ENCODE peak calls at places on chromosomes 11 and 22, in seven cellular contexts. D is psoas muscle, U is HCT116, N is aorta, W is esophagus squamous epithelium, P is A549, X is adipocyte. R is an unnamed sample.
A peak's percentile ranks its signal among the peaks of the same experiment; 100 is the strongest.

GRCh38 chr22:49867303-49868250 is 13.9 kb downstream of the ZBED4 start:
- DNase-seq in W (no peak), D (no peak), U (no peak), P (no peak), N (no peak), X (no peak), R (no peak)

GRCh38 chr11:33564856-33565453 is 135.7 kb downstream of the C11orf91 start:
- DNase-seq in U (no peak), D (no peak), X (no peak), P (no peak), W (no peak), N (no peak), R (no peak)

GRCh38 chr11:71580057-71581003 is 2.3 kb downstream of the KRTAP5-11 start:
- DNase-seq in W (no peak), U (peak; percentile 48), X (peak; percentile 74), D (peak; percentile 35), N (no peak), P (peak; percentile 69), R (peak; percentile 79)

GRCh38 chr11:122697636-122698167 is 42.2 kb downstream of the UBASH3B start:
- DNase-seq in N (no peak), D (no peak), U (no peak), X (no peak), W (no peak), P (no peak), R (no peak)

GRCh38 chr11:124150684-124151083 is 32.5 kb upstream of the OR10D3 start:
- DNase-seq in N (no peak), W (no peak), X (no peak), U (no peak), D (no peak), P (no peak), R (no peak)

GRCh38 chr22:31567702-31568101 is 71.4 kb downstream of the SFI1 start:
- DNase-seq in N (no peak), P (no peak), U (no peak), X (no peak), W (no peak), D (no peak), R (no peak)

GRCh38 chr11:85281550-85281949 is 345.6 kb downstream of the DLG2 start:
- DNase-seq in W (no peak), N (no peak), X (no peak), U (no peak), D (no peak), P (no peak), R (no peak)

GRCh38 chr11:33658195-33658900 is 42.3 kb downstream of the C11orf91 start:
- DNase-seq in X (no peak), U (no peak), W (no peak), D (no peak), N (no peak), P (no peak), R (no peak)

GRCh38 chr11:78722786-78723185 is 148.1 kb upstream of the NARS2 start:
- DNase-seq in W (no peak), U (no peak), X (no peak), N (no peak), D (no peak), P (no peak), R (no peak)

GRCh38 chr22:30335236-30335635 is 8.5 kb upstream of the TBC1D10A start:
- DNase-seq in U (no peak), X (no peak), P (no peak), W (no peak), D (no peak), N (no peak), R (no peak)

GRCh38 chr11:116703421-116703820 is 69.4 kb downstream of the BUD13 start:
- DNase-seq in N (no peak), U (no peak), D (no peak), W (no peak), X (no peak), P (no peak), R (peak; percentile 7)

GRCh38 chr11:8199676-8200075 is 30.9 kb upstream of the RIC3 start:
- DNase-seq in W (no peak), U (no peak), P (no peak), X (no peak), N (no peak), D (no peak), R (no peak)

GRCh38 chr11:44780940-44781631 is 54.3 kb downstream of the TSPAN18 start:
- DNase-seq in P (no peak), X (no peak), D (peak; percentile 33), U (no peak), N (no peak), W (no peak), R (no peak)

GRCh38 chr11:47533690-47534135 is 19.2 kb downstream of the CELF1 start:
- DNase-seq in N (no peak), X (peak; percentile 64), W (no peak), U (no peak), P (no peak), D (no peak), R (no peak)

GRCh38 chr11:32573228-32573627 is 10.4 kb upstream of the EIF3M start:
- DNase-seq in N (no peak), X (no peak), P (no peak), W (no peak), U (no peak), D (no peak), R (no peak)

GRCh38 chr11:15327786-15328231 is 213.1 kb downstream of the INSC start:
- DNase-seq in U (peak; percentile 35), N (peak; percentile 56), P (peak; percentile 39), W (no peak), X (peak; percentile 62), D (peak; percentile 25), R (peak; percentile 29)

GRCh38 chr11:109619498-109619897 is 197.5 kb downstream of the C11orf87 start:
- DNase-seq in X (no peak), W (no peak), D (no peak), P (no peak), U (no peak), N (no peak), R (no peak)

GRCh38 chr11:77374611-77375031 is 73.1 kb upstream of the GDPD4 start:
- DNase-seq in N (no peak), X (no peak), W (no peak), U (no peak), P (no peak), D (no peak), R (no peak)

GRCh38 chr11:11760838-11761237 is 80.9 kb upstream of the USP47 start:
- DNase-seq in U (no peak), N (no peak), X (no peak), D (no peak), P (no peak), W (no peak), R (no peak)

GRCh38 chr11:2168286-2169000 is 3.2 kb downstream of the TH start:
- DNase-seq in N (no peak), U (no peak), D (no peak), W (no peak), P (no peak), X (no peak), R (no peak)

GRCh38 chr11:2166091-2166851 is 5.3 kb upstream of the INS start:
- DNase-seq in N (no peak), D (no peak), U (no peak), P (peak; percentile 42), W (no peak), X (peak; percentile 33), R (peak; percentile 75)

GRCh38 chr11:2169001-2169370 is 2.6 kb downstream of the TH start:
- DNase-seq in N (no peak), P (no peak), W (no peak), U (no peak), X (no peak), D (no peak), R (no peak)

GRCh38 chr11:2165571-2165970 is 4.6 kb upstream of the INS start:
- DNase-seq in N (no peak), U (no peak), D (no peak), W (no peak), X (no peak), P (no peak), R (no peak)

GRCh38 chr11:2167141-2168045 is 4.2 kb downstream of the TH start:
- DNase-seq in U (no peak), X (no peak), D (no peak), P (no peak), N (no peak), W (no peak), R (no peak)
- H3K4me1 ChIP-seq in U (peaks cover 21% of the 10 kb centered on the region), X (no peaks in the 10 kb centered on the region), D (peaks cover 5% of the 10 kb centered on the region), P (no peaks in the 10 kb centered on the region), N (no peaks in the 10 kb centered on the region), W (peaks cover 8% of the 10 kb centered on the region), R (no peaks in the 10 kb centered on the region)

GRCh38 chr22:45533731-45534130 is 31.0 kb downstream of the FBLN1 start:
- DNase-seq in U (no peak), X (no peak), W (no peak), D (no peak), N (no peak), P (no peak), R (no peak)

GRCh38 chr22:45538284-45538683 is 35.6 kb downstream of the FBLN1 start:
- DNase-seq in W (no peak), N (no peak), D (no peak), U (no peak), X (no peak), P (no peak), R (no peak)

GRCh38 chr22:45534339-45535192 is 31.9 kb downstream of the FBLN1 start:
- DNase-seq in U (no peak), W (no peak), N (no peak), X (no peak), P (no peak), D (no peak), R (no peak)

GRCh38 chr22:45537734-45538181 is 35.1 kb downstream of the FBLN1 start:
- DNase-seq in W (no peak), N (peak; percentile 84), U (no peak), P (no peak), X (peak; percentile 71), D (peak; percentile 55), R (no peak)

GRCh38 chr22:45535400-45535799 is 32.7 kb downstream of the FBLN1 start:
- DNase-seq in N (no peak), U (no peak), P (no peak), X (no peak), W (no peak), D (no peak), R (no peak)
- H3K4me1 ChIP-seq in N (no peaks in the 10 kb centered on the region), U (peaks cover 13% of the 10 kb centered on the region), P (no peaks in the 10 kb centered on the region), X (peaks cover 32% of the 10 kb centered on the region), W (peaks cover 49% of the 10 kb centered on the region), D (peaks cover 11% of the 10 kb centered on the region), R (peaks cover 15% of the 10 kb centered on the region)

DNA sequence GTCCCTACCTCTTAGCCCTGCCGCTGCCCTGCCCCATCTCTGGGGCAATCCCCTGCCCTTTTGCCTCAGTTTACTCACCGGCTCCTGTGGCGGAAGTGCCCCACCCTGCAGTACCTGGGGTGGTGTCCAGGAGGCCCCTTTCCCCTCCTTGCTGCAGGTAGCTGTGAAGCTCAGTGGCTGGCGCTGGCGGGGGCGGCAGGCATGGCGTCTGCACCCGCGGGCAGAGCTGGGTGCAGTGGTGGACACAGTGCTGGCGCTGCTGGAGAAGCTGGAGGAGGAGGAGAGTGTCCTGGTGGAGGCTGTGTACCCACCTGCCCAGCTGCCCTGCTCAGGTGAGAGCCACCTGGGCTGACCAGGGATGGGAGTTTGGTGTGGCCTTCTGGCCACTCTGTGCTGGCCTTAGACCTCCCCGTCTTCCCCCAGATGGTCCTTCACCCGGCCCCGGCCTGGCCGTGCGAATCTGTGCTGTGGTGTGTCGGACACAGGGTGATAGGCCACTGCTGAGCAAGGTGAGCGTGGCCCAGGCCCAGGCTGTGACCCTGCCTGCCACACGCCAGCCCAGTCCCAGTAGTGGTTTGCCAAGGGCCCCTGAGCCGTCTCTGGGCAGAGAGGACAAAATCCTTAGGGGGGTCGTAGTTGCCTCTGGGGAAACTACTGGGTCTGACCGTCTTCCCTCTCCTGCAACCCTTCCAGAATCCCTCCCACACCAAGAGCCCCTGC is 4.0 kb downstream of the CARNS1 start:
- DNase-seq in P (no peak), X (no peak), U (no peak), N (no peak), W (no peak), D (no peak), R (no peak)
- H3K4me1 ChIP-seq in P (peaks cover 37% of the 10 kb centered on the region), X (peaks cover 4% of the 10 kb centered on the region), U (peaks cover 51% of the 10 kb centered on the region), N (no peaks in the 10 kb centered on the region), W (peaks cover 42% of the 10 kb centered on the region), D (peaks cover 47% of the 10 kb centered on the region), R (peaks cover 7% of the 10 kb centered on the region)

GRCh38 chr22:27022256-27022655 is 364.9 kb downstream of the MIAT start:
- DNase-seq in D (no peak), U (no peak), W (no peak), P (no peak), X (no peak), N (no peak), R (no peak)
- H3K4me1 ChIP-seq in D (no peaks in the 10 kb centered on the region), U (no peaks in the 10 kb centered on the region), W (no peaks in the 10 kb centered on the region), P (peaks cover 18% of the 10 kb centered on the region), X (no peaks in the 10 kb centered on the region), N (no peaks in the 10 kb centered on the region), R (no peaks in the 10 kb centered on the region)